ENCODE peak calls at places on chromosomes 12 and 14, in four cellular contexts. Z, F, H and D are unnamed samples. For H3K79me2, the result is how much of the 10 kb centered on the place peaks cover.

GRCh38 chr12:66405395-66405794 is 103.1 kb downstream of the HELB start:
- DNase-seq in Z (no peak), F (no peak), H (no peak), D (peak)

GRCh38 chr12:7197846-7198245 is 8.4 kb downstream of the PEX5 start:
- DNase-seq in Z (peak), F (no peak), H (no peak), D (no peak)

GRCh38 chr14:36515105-36515593 is 4.9 kb downstream of the NKX2-1 start:
- DNase-seq in Z (no peak), F (no peak), H (peak), D (no peak)

GRCh38 chr14:58677996-58678395 is 40.2 kb downstream of the DACT1 start:
- DNase-seq in Z (no peak), F (no peak), H (no peak), D (no peak)

GRCh38 chr12:123163227-123163626 is 12.3 kb upstream of the PITPNM2 start:
- DNase-seq in Z (no peak), F (no peak), H (no peak), D (no peak)

GRCh38 chr12:20557076-20557475 is 138.1 kb upstream of the SLCO1C1 start:
- DNase-seq in Z (no peak), F (no peak), H (no peak), D (no peak)

GRCh38 chr12:107734139-107734538 is 26.8 kb downstream of the PRDM4 start:
- DNase-seq in Z (no peak), F (no peak), H (no peak), D (no peak)

GRCh38 chr12:98532687-98533304 is 17.4 kb downstream of the TMPO start:
- DNase-seq in Z (peak), F (peak), H (no peak), D (peak)

GRCh38 chr12:49619286-49619685 is 4.1 kb upstream of the PRPF40B start:
- DNase-seq in Z (no peak), F (no peak), H (no peak), D (no peak)

GRCh38 chr14:33842299-33842698 is 108.6 kb downstream of the EGLN3 start:
- DNase-seq in Z (no peak), F (no peak), H (no peak), D (no peak)

GRCh38 chr14:51880810-51881580 is 20.6 kb downstream of the GNG2 start:
- DNase-seq in Z (no peak), F (no peak), H (no peak), D (no peak)

GRCh38 chr14:100576091-100577085 is 10.8 kb downstream of the BEGAIN start:
- DNase-seq in Z (no peak), F (no peak), H (no peak), D (no peak)

GRCh38 chr12:123085730-123086487 is 65.0 kb downstream of the PITPNM2 start:
- DNase-seq in Z (peak), F (no peak), H (no peak), D (peak)

GRCh38 chr14:98103705-98104104 is 1168.3 kb downstream of the BCL11B start:
- DNase-seq in Z (no peak), F (no peak), H (no peak), D (no peak)
- TF ChIP-seq JUN in Z (no peak), F (no peak), H (no peak), D (no peak)

DNA sequence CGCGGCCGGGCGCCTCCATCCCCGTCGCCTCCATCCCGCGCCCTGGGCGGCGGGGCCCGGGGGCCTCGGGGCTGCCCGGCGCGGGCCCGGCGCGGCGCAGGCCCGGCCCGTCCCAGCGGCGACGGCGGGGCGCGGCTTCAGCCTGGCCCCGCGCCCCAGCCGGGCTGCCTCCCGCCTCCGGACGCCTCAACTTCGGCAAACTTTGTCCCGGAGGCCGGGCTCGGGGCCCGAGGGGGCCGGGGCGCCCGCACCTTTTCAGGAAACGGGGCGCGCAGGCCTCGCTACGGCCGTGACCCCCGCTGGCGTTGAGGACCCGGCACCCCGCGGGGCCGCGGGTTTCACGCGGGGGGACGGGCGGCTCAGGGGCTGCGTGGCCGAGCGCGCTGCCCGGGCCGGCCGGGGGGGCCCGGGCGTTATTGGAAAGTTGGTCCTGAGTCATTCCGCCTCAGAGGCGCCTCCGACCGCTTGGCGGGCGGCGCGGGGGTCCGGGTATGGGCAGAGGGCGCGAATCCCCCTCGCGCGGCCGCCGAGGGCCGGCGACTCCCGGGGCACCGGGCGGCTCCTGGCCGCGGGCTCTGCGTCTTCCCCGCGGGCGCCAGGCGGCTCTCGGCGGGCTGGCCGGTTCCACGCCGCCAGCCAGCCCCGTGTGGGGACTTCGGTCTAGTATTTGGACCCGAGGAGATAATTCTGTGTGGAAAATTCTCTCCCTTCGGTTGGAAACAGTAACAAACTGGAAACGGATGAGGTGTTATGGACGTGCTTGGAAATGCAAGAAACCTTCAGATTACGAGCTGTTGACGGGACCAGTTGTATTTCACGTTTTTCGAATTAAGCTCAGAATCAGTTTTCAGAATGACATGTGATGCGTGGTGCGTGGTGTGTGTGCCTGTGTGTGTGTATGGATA is 714 bp downstream of the TRAF3 start:
- DNase-seq in Z (no peak), F (peak), H (no peak), D (no peak)
- H3K79me2 ChIP-seq in Z (under half), F (under half), H (under half), D (under half)

GRCh38 chr12:117384735-117385134 is 23.3 kb upstream of the NOS1 start:
- DNase-seq in Z (no peak), F (no peak), H (no peak), D (no peak)
- TF ChIP-seq JUN in Z (no peak), F (no peak), H (no peak), D (no peak)

GRCh38 chr12:84077692-84078091 is 834.9 kb downstream of the SLC6A15 start:
- DNase-seq in Z (no peak), F (no peak), H (no peak), D (no peak)

DNA sequence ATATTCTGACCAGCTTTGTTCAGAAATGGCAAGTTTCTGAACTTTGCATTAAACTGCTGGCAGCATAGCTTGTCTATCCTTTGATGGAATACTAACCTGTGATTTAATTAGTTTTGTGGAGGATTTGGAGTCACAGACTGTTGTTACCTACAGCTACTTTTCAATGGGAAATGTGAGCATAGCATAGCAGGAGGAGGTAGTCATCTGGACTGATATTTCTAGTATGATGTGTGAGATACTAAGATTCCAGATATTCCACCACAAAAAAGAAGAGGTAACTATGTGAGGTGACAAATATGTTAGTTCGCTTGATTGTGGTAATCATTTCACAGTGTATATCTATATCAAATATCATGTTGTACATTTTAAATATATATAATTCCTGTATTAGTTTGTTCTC is 833.0 kb downstream of the SLC6A15 start:
- DNase-seq in Z (no peak), F (no peak), H (no peak), D (no peak)
- H3K79me2 ChIP-seq in Z (under half), F (under half), H (under half), D (under half)